ENCODE peak calls at places on chromosomes 7 and 10, in four cellular contexts. One of them, this sample, is unnamed.

GRCh38 chr7:137937202-137937560 is 64.7 kb downstream of the CREB3L2 start:
- DNase-seq in foreskin fibroblast: peak; percentile 81
- DNase-seq in H7: no peak
- DNase-seq in activated T-cell treated with anti-CD3 and anti-CD28 coated beads for 1 hour: no peak
- DNase-seq in this sample: peak; percentile 71

GRCh38 chr7:3107889-3108570 is 64.4 kb upstream of the CARD11 start:
- DNase-seq in H7: no peak
- DNase-seq in activated T-cell treated with anti-CD3 and anti-CD28 coated beads for 1 hour: no peak
- DNase-seq in foreskin fibroblast: no peak
- DNase-seq in this sample: no peak

GRCh38 chr7:123023126-123023525 is 27.6 kb upstream of the TAS2R16 start:
- DNase-seq in activated T-cell treated with anti-CD3 and anti-CD28 coated beads for 1 hour: no peak
- DNase-seq in foreskin fibroblast: no peak
- DNase-seq in H7: no peak
- DNase-seq in this sample: peak; percentile 4

GRCh38 chr10:68202965-68203358 is 29.0 kb downstream of the ATOH7 start:
- DNase-seq in foreskin fibroblast: peak; percentile 63
- DNase-seq in activated T-cell treated with anti-CD3 and anti-CD28 coated beads for 1 hour: no peak
- DNase-seq in H7: no peak
- DNase-seq in this sample: peak; percentile 63

GRCh38 chr7:123633553-123633952 is 22.1 kb upstream of the LMOD2 start:
- DNase-seq in H7: no peak
- DNase-seq in foreskin fibroblast: peak; percentile 81
- DNase-seq in activated T-cell treated with anti-CD3 and anti-CD28 coated beads for 1 hour: no peak
- DNase-seq in this sample: peak; percentile 66

GRCh38 chr10:63553473-63553872 is 32.3 kb downstream of the REEP3 start:
- DNase-seq in H7: no peak
- DNase-seq in foreskin fibroblast: peak; percentile 36
- DNase-seq in activated T-cell treated with anti-CD3 and anti-CD28 coated beads for 1 hour: no peak
- DNase-seq in this sample: peak; percentile 58

GRCh38 chr10:125886914-125887512 is 5.9 kb upstream of the DHX32 start:
- DNase-seq in activated T-cell treated with anti-CD3 and anti-CD28 coated beads for 1 hour: no peak
- DNase-seq in foreskin fibroblast: peak; percentile 7
- DNase-seq in H7: no peak
- DNase-seq in this sample: no peak

GRCh38 chr7:149773446-149774236 is at the start of gene ZNF467:
- DNase-seq in foreskin fibroblast: peak; percentile 26
- DNase-seq in H7: peak; percentile 84
- DNase-seq in activated T-cell treated with anti-CD3 and anti-CD28 coated beads for 1 hour: peak; percentile 49
- DNase-seq in this sample: peak; percentile 69

GRCh38 chr7:30434140-30434799 is 44.3 kb downstream of the NOD1 start:
- DNase-seq in activated T-cell treated with anti-CD3 and anti-CD28 coated beads for 1 hour: no peak
- DNase-seq in H7: no peak
- DNase-seq in foreskin fibroblast: no peak
- DNase-seq in this sample: no peak

GRCh38 chr10:75922435-75922834 is 491.0 kb downstream of the LRMDA start:
- DNase-seq in foreskin fibroblast: peak; percentile 24
- DNase-seq in activated T-cell treated with anti-CD3 and anti-CD28 coated beads for 1 hour: no peak
- DNase-seq in H7: no peak
- DNase-seq in this sample: peak; percentile 20

GRCh38 chr10:30456262-30456661 is 22.3 kb downstream of the MAP3K8 start:
- DNase-seq in foreskin fibroblast: no peak
- DNase-seq in H7: no peak
- DNase-seq in activated T-cell treated with anti-CD3 and anti-CD28 coated beads for 1 hour: no peak
- DNase-seq in this sample: no peak

GRCh38 chr10:11415095-11415494 is 196.4 kb downstream of the USP6NL start:
- DNase-seq in foreskin fibroblast: no peak
- DNase-seq in activated T-cell treated with anti-CD3 and anti-CD28 coated beads for 1 hour: no peak
- DNase-seq in H7: no peak
- DNase-seq in this sample: no peak

GRCh38 chr7:8197994-8198698 is 63.8 kb downstream of the ICA1 start:
- DNase-seq in foreskin fibroblast: no peak
- DNase-seq in H7: no peak
- DNase-seq in activated T-cell treated with anti-CD3 and anti-CD28 coated beads for 1 hour: no peak
- DNase-seq in this sample: no peak

GRCh38 chr7:114789942-114790341 is 132.0 kb upstream of the MDFIC start:
- DNase-seq in activated T-cell treated with anti-CD3 and anti-CD28 coated beads for 1 hour: no peak
- DNase-seq in H7: no peak
- DNase-seq in foreskin fibroblast: peak; percentile 94
- DNase-seq in this sample: peak; percentile 55

GRCh38 chr10:94052901-94053638 is 59.3 kb downstream of the PLCE1 start:
- DNase-seq in foreskin fibroblast: peak; percentile 11
- DNase-seq in H7: no peak
- DNase-seq in activated T-cell treated with anti-CD3 and anti-CD28 coated beads for 1 hour: no peak
- DNase-seq in this sample: no peak

GRCh38 chr7:80942261-80943041 is 23.6 kb upstream of the SEMA3C start:
- DNase-seq in activated T-cell treated with anti-CD3 and anti-CD28 coated beads for 1 hour: no peak
- DNase-seq in foreskin fibroblast: peak; percentile 98
- DNase-seq in H7: peak; percentile 33
- DNase-seq in this sample: peak; percentile 94

GRCh38 chr10:3729397-3729796 is 55.6 kb downstream of the KLF6 start:
- DNase-seq in H7: no peak
- DNase-seq in foreskin fibroblast: peak; percentile 51
- DNase-seq in activated T-cell treated with anti-CD3 and anti-CD28 coated beads for 1 hour: no peak
- DNase-seq in this sample: peak; percentile 84

GRCh38 chr7:38796636-38797501 is 112.1 kb downstream of the VPS41 start:
- DNase-seq in activated T-cell treated with anti-CD3 and anti-CD28 coated beads for 1 hour: peak; percentile 34
- DNase-seq in H7: peak; percentile 8
- DNase-seq in foreskin fibroblast: peak; percentile 80
- DNase-seq in this sample: peak; percentile 53

GRCh38 chr7:32536585-32536984 is 41.3 kb downstream of the AVL9 start:
- DNase-seq in activated T-cell treated with anti-CD3 and anti-CD28 coated beads for 1 hour: no peak
- DNase-seq in foreskin fibroblast: peak; percentile 75
- DNase-seq in H7: no peak
- DNase-seq in this sample: peak; percentile 63

GRCh38 chr7:7183061-7183832 is 903 bp downstream of the C1GALT1 start:
- DNase-seq in activated T-cell treated with anti-CD3 and anti-CD28 coated beads for 1 hour: peak; percentile 20
- DNase-seq in foreskin fibroblast: peak; percentile 59
- DNase-seq in H7: peak; percentile 70
- DNase-seq in this sample: peak; percentile 49

GRCh38 chr7:51138121-51139085 is 178.2 kb downstream of the COBL start:
- DNase-seq in foreskin fibroblast: no peak
- DNase-seq in activated T-cell treated with anti-CD3 and anti-CD28 coated beads for 1 hour: no peak
- DNase-seq in H7: no peak
- DNase-seq in this sample: no peak

GRCh38 chr10:7667262-7668141 is 736 bp upstream of the ITIH5 start:
- DNase-seq in H7: peak; percentile 81
- DNase-seq in activated T-cell treated with anti-CD3 and anti-CD28 coated beads for 1 hour: no peak
- DNase-seq in foreskin fibroblast: no peak
- DNase-seq in this sample: no peak

This sample was measured in amniotic epithelial cell.